ENCODE peak calls at places on chromosomes 3 and 15, in eight cellular contexts. One of them, this sample, is unnamed.

GRCh38 chr15:67839929-67840746 is at the start of gene RNU6-1:
- DNase-seq in foreskin fibroblast: peak
- DNase-seq in PC-3: peak
- DNase-seq in tibial nerve: peak
- DNase-seq in brain microvascular endothelial cell: peak
- DNase-seq in progenitor cell of endocrine pancreas: peak
- DNase-seq in H9: peak
- DNase-seq in dorsolateral prefrontal cortex: peak
- DNase-seq in this sample: peak

GRCh38 chr3:114319453-114319852 is 25.6 kb downstream of the TIGIT start:
- DNase-seq in foreskin fibroblast: peak
- DNase-seq in PC-3: peak
- DNase-seq in tibial nerve: no peak
- DNase-seq in brain microvascular endothelial cell: peak
- DNase-seq in progenitor cell of endocrine pancreas: no peak
- DNase-seq in H9: peak
- DNase-seq in dorsolateral prefrontal cortex: no peak
- DNase-seq in this sample: peak

GRCh38 chr15:34018021-34018645 is 20.9 kb downstream of the AVEN start:
- DNase-seq in foreskin fibroblast: no peak
- DNase-seq in PC-3: no peak
- DNase-seq in tibial nerve: no peak
- DNase-seq in brain microvascular endothelial cell: no peak
- DNase-seq in progenitor cell of endocrine pancreas: no peak
- DNase-seq in H9: no peak
- DNase-seq in dorsolateral prefrontal cortex: no peak
- DNase-seq in this sample: no peak

GRCh38 chr15:88987951-88988671 is 74.9 kb upstream of the MFGE8 start:
- DNase-seq in foreskin fibroblast: peak
- DNase-seq in PC-3: peak
- DNase-seq in tibial nerve: no peak
- DNase-seq in brain microvascular endothelial cell: no peak
- DNase-seq in progenitor cell of endocrine pancreas: no peak
- DNase-seq in H9: peak
- DNase-seq in dorsolateral prefrontal cortex: no peak
- DNase-seq in this sample: no peak

GRCh38 chr3:157354722-157355121 is 81.9 kb upstream of the PTX3 start:
- DNase-seq in foreskin fibroblast: peak
- DNase-seq in PC-3: peak
- DNase-seq in tibial nerve: no peak
- DNase-seq in brain microvascular endothelial cell: no peak
- DNase-seq in progenitor cell of endocrine pancreas: no peak
- DNase-seq in H9: no peak
- DNase-seq in dorsolateral prefrontal cortex: no peak
- DNase-seq in this sample: no peak

GRCh38 chr3:196969001-196969659 is 497 bp upstream of the PIGZ start:
- DNase-seq in foreskin fibroblast: peak
- DNase-seq in PC-3: peak
- DNase-seq in tibial nerve: no peak
- DNase-seq in brain microvascular endothelial cell: no peak
- DNase-seq in progenitor cell of endocrine pancreas: no peak
- DNase-seq in H9: no peak
- DNase-seq in dorsolateral prefrontal cortex: no peak
- DNase-seq in this sample: no peak

GRCh38 chr15:50911001-50911400 is 2.5 kb downstream of the AP4E1 start:
- DNase-seq in foreskin fibroblast: peak
- DNase-seq in PC-3: no peak
- DNase-seq in tibial nerve: no peak
- DNase-seq in brain microvascular endothelial cell: no peak
- DNase-seq in progenitor cell of endocrine pancreas: no peak
- DNase-seq in H9: no peak
- DNase-seq in dorsolateral prefrontal cortex: no peak
- DNase-seq in this sample: no peak

GRCh38 chr3:151599103-151599672 is 134.5 kb upstream of the AADACL2 start:
- DNase-seq in foreskin fibroblast: no peak
- DNase-seq in PC-3: no peak
- DNase-seq in tibial nerve: no peak
- DNase-seq in brain microvascular endothelial cell: no peak
- DNase-seq in progenitor cell of endocrine pancreas: no peak
- DNase-seq in H9: peak
- DNase-seq in dorsolateral prefrontal cortex: no peak
- DNase-seq in this sample: no peak

GRCh38 chr15:93451822-93452221 is 362.8 kb upstream of the RGMA start:
- DNase-seq in foreskin fibroblast: no peak
- DNase-seq in PC-3: no peak
- DNase-seq in tibial nerve: no peak
- DNase-seq in brain microvascular endothelial cell: no peak
- DNase-seq in progenitor cell of endocrine pancreas: no peak
- DNase-seq in H9: no peak
- DNase-seq in dorsolateral prefrontal cortex: no peak
- DNase-seq in this sample: no peak

GRCh38 chr3:51340311-51340829 is 44.7 kb upstream of the MANF start:
- DNase-seq in foreskin fibroblast: peak
- DNase-seq in PC-3: peak
- DNase-seq in tibial nerve: no peak
- DNase-seq in brain microvascular endothelial cell: peak
- DNase-seq in progenitor cell of endocrine pancreas: no peak
- DNase-seq in H9: peak
- DNase-seq in dorsolateral prefrontal cortex: peak
- DNase-seq in this sample: peak

DNA sequence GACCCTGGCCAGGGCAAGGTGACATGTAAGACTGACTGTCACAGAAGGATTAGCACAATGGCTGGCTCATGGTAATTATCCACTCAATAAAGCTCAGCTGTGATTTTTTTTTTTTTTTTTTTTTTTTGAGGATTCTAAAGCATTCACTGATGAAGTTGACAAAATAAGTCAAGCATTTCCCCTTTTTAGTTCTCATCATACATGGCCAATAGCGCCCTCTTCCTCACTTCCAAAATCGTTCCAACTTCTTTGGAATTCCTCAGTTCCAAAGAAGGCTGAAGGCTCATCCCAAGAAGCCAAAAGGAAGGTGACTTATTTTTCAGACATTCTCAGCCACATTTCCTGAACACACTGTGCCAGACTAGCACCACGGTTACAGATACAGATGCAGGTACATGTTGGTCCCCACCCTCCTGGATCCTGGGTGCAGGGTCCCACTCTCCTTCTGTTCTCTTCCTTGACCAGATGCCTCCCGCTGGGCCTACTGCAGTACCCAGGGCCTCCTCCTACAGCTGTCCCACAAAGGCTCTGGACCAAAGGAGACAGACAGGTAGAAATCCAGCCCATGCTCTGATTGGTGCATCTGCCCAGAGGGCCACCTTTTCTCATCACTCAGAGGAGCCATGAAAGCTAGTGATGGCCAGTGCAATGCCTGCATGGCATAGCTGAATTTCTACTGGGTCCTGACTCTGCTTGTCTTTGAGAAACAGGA is 202.6 kb downstream of the UACA start:
- DNase-seq in foreskin fibroblast: no peak
- DNase-seq in PC-3: no peak
- DNase-seq in tibial nerve: no peak
- DNase-seq in brain microvascular endothelial cell: no peak
- DNase-seq in progenitor cell of endocrine pancreas: no peak
- DNase-seq in H9: peak
- DNase-seq in dorsolateral prefrontal cortex: no peak
- DNase-seq in this sample: no peak
- TF ChIP-seq CTCF in foreskin fibroblast: no peak
- TF ChIP-seq CTCF in PC-3: no peak
- TF ChIP-seq CTCF in tibial nerve: no peak
- TF ChIP-seq CTCF in brain microvascular endothelial cell: peak
- TF ChIP-seq CTCF in progenitor cell of endocrine pancreas: no peak
- TF ChIP-seq CTCF in H9: no peak
- TF ChIP-seq CTCF in dorsolateral prefrontal cortex: no peak
- TF ChIP-seq CTCF in this sample: no peak

GRCh38 chr3:88057650-88058321 is 1.0 kb downstream of the CGGBP1 start:
- DNase-seq in foreskin fibroblast: peak
- DNase-seq in PC-3: no peak
- DNase-seq in tibial nerve: no peak
- DNase-seq in brain microvascular endothelial cell: peak
- DNase-seq in progenitor cell of endocrine pancreas: no peak
- DNase-seq in H9: no peak
- DNase-seq in dorsolateral prefrontal cortex: no peak
- DNase-seq in this sample: no peak
- TF ChIP-seq CTCF in foreskin fibroblast: peak
- TF ChIP-seq CTCF in PC-3: no peak
- TF ChIP-seq CTCF in tibial nerve: no peak
- TF ChIP-seq CTCF in brain microvascular endothelial cell: no peak
- TF ChIP-seq CTCF in progenitor cell of endocrine pancreas: no peak
- TF ChIP-seq CTCF in H9: no peak
- TF ChIP-seq CTCF in dorsolateral prefrontal cortex: no peak
- TF ChIP-seq CTCF in this sample: no peak

GRCh38 chr3:10983219-10983916 is 9.2 kb upstream of the SLC6A1 start:
- DNase-seq in foreskin fibroblast: peak
- DNase-seq in PC-3: peak
- DNase-seq in tibial nerve: no peak
- DNase-seq in brain microvascular endothelial cell: peak
- DNase-seq in progenitor cell of endocrine pancreas: peak
- DNase-seq in H9: peak
- DNase-seq in dorsolateral prefrontal cortex: peak
- DNase-seq in this sample: peak
- TF ChIP-seq CTCF in foreskin fibroblast: peak
- TF ChIP-seq CTCF in PC-3: peak
- TF ChIP-seq CTCF in tibial nerve: peak
- TF ChIP-seq CTCF in brain microvascular endothelial cell: peak
- TF ChIP-seq CTCF in progenitor cell of endocrine pancreas: peak
- TF ChIP-seq CTCF in H9: peak
- TF ChIP-seq CTCF in dorsolateral prefrontal cortex: peak
- TF ChIP-seq CTCF in this sample: peak

GRCh38 chr3:122245513-122246174 is 62.2 kb downstream of the CASR start:
- DNase-seq in foreskin fibroblast: peak
- DNase-seq in PC-3: peak
- DNase-seq in tibial nerve: no peak
- DNase-seq in brain microvascular endothelial cell: peak
- DNase-seq in progenitor cell of endocrine pancreas: no peak
- DNase-seq in H9: no peak
- DNase-seq in dorsolateral prefrontal cortex: no peak
- DNase-seq in this sample: no peak
- TF ChIP-seq CTCF in foreskin fibroblast: no peak
- TF ChIP-seq CTCF in PC-3: no peak
- TF ChIP-seq CTCF in tibial nerve: peak
- TF ChIP-seq CTCF in brain microvascular endothelial cell: no peak
- TF ChIP-seq CTCF in progenitor cell of endocrine pancreas: no peak
- TF ChIP-seq CTCF in H9: peak
- TF ChIP-seq CTCF in dorsolateral prefrontal cortex: no peak
- TF ChIP-seq CTCF in this sample: no peak

DNA sequence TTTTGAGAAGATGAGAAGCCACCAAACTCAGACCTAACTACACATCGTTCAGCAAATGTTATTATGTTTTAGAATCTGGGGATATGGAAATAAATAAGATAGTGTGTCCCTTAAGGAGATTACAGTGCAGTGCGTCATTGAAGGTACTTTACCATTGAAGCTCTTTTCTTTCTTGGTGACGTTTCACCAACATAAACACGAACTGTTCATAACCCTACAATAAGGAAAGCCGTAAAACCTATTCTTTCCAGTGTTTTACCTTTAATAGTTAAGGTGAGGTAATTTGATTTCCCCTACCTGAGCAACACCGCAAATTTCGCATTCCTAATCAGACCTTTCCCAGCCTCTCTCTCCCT is 818 bp downstream of the CCDC66 start:
- DNase-seq in foreskin fibroblast: no peak
- DNase-seq in PC-3: no peak
- DNase-seq in tibial nerve: no peak
- DNase-seq in brain microvascular endothelial cell: no peak
- DNase-seq in progenitor cell of endocrine pancreas: no peak
- DNase-seq in H9: no peak
- DNase-seq in dorsolateral prefrontal cortex: no peak
- DNase-seq in this sample: no peak
- TF ChIP-seq CTCF in foreskin fibroblast: no peak
- TF ChIP-seq CTCF in PC-3: peak
- TF ChIP-seq CTCF in tibial nerve: no peak
- TF ChIP-seq CTCF in brain microvascular endothelial cell: no peak
- TF ChIP-seq CTCF in progenitor cell of endocrine pancreas: no peak
- TF ChIP-seq CTCF in H9: peak
- TF ChIP-seq CTCF in dorsolateral prefrontal cortex: peak
- TF ChIP-seq CTCF in this sample: no peak

GRCh38 chr3:133269393-133269792 is 130.5 kb upstream of the BFSP2 start:
- DNase-seq in foreskin fibroblast: no peak
- DNase-seq in PC-3: no peak
- DNase-seq in tibial nerve: no peak
- DNase-seq in brain microvascular endothelial cell: no peak
- DNase-seq in progenitor cell of endocrine pancreas: no peak
- DNase-seq in H9: no peak
- DNase-seq in dorsolateral prefrontal cortex: no peak
- DNase-seq in this sample: no peak

GRCh38 chr3:133268772-133269171 is 131.1 kb upstream of the BFSP2 start:
- DNase-seq in foreskin fibroblast: no peak
- DNase-seq in PC-3: no peak
- DNase-seq in tibial nerve: no peak
- DNase-seq in brain microvascular endothelial cell: no peak
- DNase-seq in progenitor cell of endocrine pancreas: no peak
- DNase-seq in H9: no peak
- DNase-seq in dorsolateral prefrontal cortex: peak
- DNase-seq in this sample: no peak

GRCh38 chr3:133273346-133273745 is 126.5 kb upstream of the BFSP2 start:
- DNase-seq in foreskin fibroblast: no peak
- DNase-seq in PC-3: no peak
- DNase-seq in tibial nerve: no peak
- DNase-seq in brain microvascular endothelial cell: no peak
- DNase-seq in progenitor cell of endocrine pancreas: no peak
- DNase-seq in H9: no peak
- DNase-seq in dorsolateral prefrontal cortex: no peak
- DNase-seq in this sample: no peak

GRCh38 chr3:133274477-133274876 is 125.4 kb upstream of the BFSP2 start:
- DNase-seq in foreskin fibroblast: no peak
- DNase-seq in PC-3: no peak
- DNase-seq in tibial nerve: no peak
- DNase-seq in brain microvascular endothelial cell: no peak
- DNase-seq in progenitor cell of endocrine pancreas: no peak
- DNase-seq in H9: no peak
- DNase-seq in dorsolateral prefrontal cortex: no peak
- DNase-seq in this sample: no peak

DNA sequence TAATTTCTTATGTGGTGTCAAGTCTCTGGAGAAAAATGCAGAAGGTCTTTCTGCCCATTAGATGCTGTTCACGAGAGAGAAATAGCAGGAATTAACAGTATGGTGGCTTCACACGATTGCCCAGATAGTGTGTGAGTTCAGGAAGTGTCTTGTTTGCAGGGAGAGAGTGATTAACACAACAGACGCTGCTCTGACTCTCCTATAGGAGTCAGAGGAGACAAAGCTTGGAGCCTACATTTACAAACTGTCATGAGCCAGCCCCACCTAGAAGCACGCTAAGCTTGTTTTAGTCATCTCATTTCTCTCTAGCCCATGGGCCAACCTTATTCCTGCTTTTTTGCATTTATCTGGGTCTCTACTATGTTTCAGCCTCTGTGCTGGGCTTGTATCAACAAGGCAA is 128.4 kb upstream of the BFSP2 start:
- DNase-seq in foreskin fibroblast: no peak
- DNase-seq in PC-3: no peak
- DNase-seq in tibial nerve: no peak
- DNase-seq in brain microvascular endothelial cell: peak
- DNase-seq in progenitor cell of endocrine pancreas: no peak
- DNase-seq in H9: no peak
- DNase-seq in dorsolateral prefrontal cortex: no peak
- DNase-seq in this sample: no peak
- TF ChIP-seq CTCF in foreskin fibroblast: no peak
- TF ChIP-seq CTCF in PC-3: no peak
- TF ChIP-seq CTCF in tibial nerve: no peak
- TF ChIP-seq CTCF in brain microvascular endothelial cell: no peak
- TF ChIP-seq CTCF in progenitor cell of endocrine pancreas: no peak
- TF ChIP-seq CTCF in H9: no peak
- TF ChIP-seq CTCF in dorsolateral prefrontal cortex: no peak
- TF ChIP-seq CTCF in this sample: no peak